ENCODE peak calls at places on chromosomes 2 and 18, in ten cellular contexts. V, Y, E, B, F, Z, R, X, G and K are unnamed samples.

GRCh38 chr2:238636269-238637073 is 209.7 kb downstream of the ASB1 start:
- DNase-seq in X (no peak), B (no peak), R (peak; percentile 2), V (no peak), F (no peak), G (peak; percentile 93), E (peak; percentile 69), Z (no peak), Y (no peak), K (no peak)

GRCh38 chr2:85888745-85889647 is at the start of gene ST3GAL5:
- DNase-seq in R (peak; percentile 99), E (peak; percentile 83), Z (peak; percentile 92), X (peak; percentile 91), Y (peak; percentile 97), F (peak; percentile 94), G (peak; percentile 80), V (peak; percentile 94), B (no peak), K (peak; percentile 93)

GRCh38 chr2:231683292-231683898 is 24.9 kb upstream of the PTMA start:
- DNase-seq in Y (no peak), G (no peak), F (no peak), X (no peak), E (no peak), Z (no peak), V (no peak), B (no peak), R (no peak), K (no peak)

GRCh38 chr2:112021781-112022231 is 33.3 kb upstream of the TMEM87B start:
- DNase-seq in X (no peak), E (peak; percentile 13), B (no peak), G (peak; percentile 44), Z (no peak), V (no peak), Y (no peak), F (no peak), R (no peak), K (no peak)

GRCh38 chr2:171260471-171261424 is 100.1 kb upstream of the TLK1 start:
- DNase-seq in G (no peak), Z (peak; percentile 37), V (no peak), R (no peak), X (peak; percentile 57), B (no peak), F (peak; percentile 43), E (no peak), Y (peak; percentile 66), K (no peak)

GRCh38 chr2:240918258-240919091 is 12.3 kb downstream of the CROCC2 start:
- DNase-seq in Z (no peak), V (peak; percentile 14), Y (peak; percentile 55), G (no peak), R (peak; percentile 45), B (no peak), X (no peak), E (no peak), F (no peak), K (peak; percentile 68)

GRCh38 chr2:241456546-241456945 is 51.8 kb downstream of the STK25 start:
- DNase-seq in G (no peak), V (no peak), E (no peak), B (no peak), Z (no peak), F (no peak), R (no peak), Y (no peak), X (no peak), K (no peak)

GRCh38 chr2:46434851-46435273 is 44.5 kb upstream of the TMEM247 start:
- DNase-seq in B (peak; percentile 58), E (no peak), V (no peak), G (peak; percentile 94), R (no peak), F (no peak), Y (no peak), Z (no peak), X (no peak), K (no peak)

GRCh38 chr2:52918551-52918950 is 849.1 kb upstream of the CHAC2 start:
- DNase-seq in V (no peak), Z (no peak), G (no peak), B (peak; percentile 21), Y (no peak), F (no peak), X (no peak), R (no peak), E (peak; percentile 45), K (no peak)

GRCh38 chr2:144330951-144331651 is 188.8 kb downstream of the ZEB2 start:
- DNase-seq in X (no peak), F (no peak), R (no peak), Z (peak; percentile 21), E (peak; percentile 26), Y (peak; percentile 66), G (peak; percentile 19), V (no peak), B (no peak), K (no peak)

GRCh38 chr2:40240067-40240466 is 211.8 kb downstream of the SLC8A1 start:
- DNase-seq in X (no peak), G (peak; percentile 97), R (no peak), Z (no peak), V (peak; percentile 88), B (peak; percentile 92), E (peak; percentile 82), Y (no peak), F (no peak), K (peak; percentile 69)

GRCh38 chr2:38765551-38765950 is 12.5 kb upstream of the GEMIN6 start:
- DNase-seq in Y (no peak), R (no peak), G (no peak), B (no peak), F (no peak), X (no peak), Z (no peak), E (no peak), V (no peak), K (no peak)

GRCh38 chr2:25347205-25347815 is 5.6 kb upstream of the DNMT3A start:
- DNase-seq in R (no peak), F (no peak), G (peak; percentile 34), Z (no peak), B (no peak), Y (peak; percentile 75), V (no peak), E (peak; percentile 84), X (peak; percentile 25), K (no peak)

GRCh38 chr2:216216951-216217903 is 108.1 kb downstream of the XRCC5 start:
- DNase-seq in F (no peak), X (peak; percentile 53), B (no peak), R (no peak), V (no peak), Z (peak; percentile 73), E (peak; percentile 66), Y (no peak), G (peak; percentile 88), K (no peak)

GRCh38 chr18:21453512-21453862 is 147.0 kb downstream of the ESCO1 start:
- DNase-seq in Y (no peak), B (no peak), Z (no peak), E (peak; percentile 84), R (no peak), X (no peak), V (no peak), F (no peak), G (peak; percentile 24), K (no peak)

GRCh38 chr18:45957100-45957499 is 10.0 kb downstream of the EPG5 start:
- DNase-seq in B (peak; percentile 36), V (no peak), R (no peak), Y (no peak), G (peak; percentile 71), E (peak; percentile 46), F (no peak), X (no peak), Z (no peak), K (no peak)

GRCh38 chr2:223075301-223076270 is 23.6 kb downstream of the KCNE4 start:
- DNase-seq in B (no peak), V (no peak), E (peak; percentile 65), G (peak; percentile 64), Y (no peak), F (no peak), Z (peak; percentile 54), R (no peak), X (peak; percentile 52), K (no peak)

GRCh38 chr2:58157754-58158153 is 83.4 kb downstream of the FANCL start:
- DNase-seq in G (no peak), F (no peak), Z (no peak), V (no peak), R (no peak), X (no peak), B (no peak), Y (no peak), E (no peak), K (no peak)

GRCh38 chr2:152661076-152661475 is 56.2 kb downstream of the PRPF40A start:
- DNase-seq in V (no peak), Y (no peak), F (no peak), E (no peak), R (no peak), X (no peak), B (no peak), G (no peak), Z (no peak), K (no peak)

GRCh38 chr2:239400000-239400831 is 604 bp downstream of the HDAC4 start:
- DNase-seq in R (no peak), B (no peak), F (no peak), Y (peak; percentile 71), E (no peak), G (peak; percentile 25), V (no peak), X (peak; percentile 22), Z (peak; percentile 39), K (peak; percentile 82)

GRCh38 chr2:239745790-239746308 is 279.3 kb downstream of the NDUFA10 start:
- DNase-seq in F (no peak), R (no peak), X (no peak), B (no peak), E (no peak), V (no peak), G (no peak), Y (no peak), Z (no peak), K (no peak)